ENCODE peak calls at places on chromosomes 4 and X, in nine cellular contexts. P is A549, B is prostate gland, I is IMR-90, E is HCT116, J is testis, U is transverse colon, M is breast epithelium, Z is right lobe of liver. S is an unnamed sample. For H3K9me3, the result is how much of the 10 kb centered on the place peaks cover.

GRCh38 chr4:127631420-127631819 is 1.3 kb upstream of the INTU start:
- DNase-seq in P (no peak), B (no peak), I (peak), E (no peak), J (no peak), U (no peak), M (no peak), Z (no peak), S (no peak)

GRCh38 chr4:101724093-101724492 is 66.4 kb upstream of the BANK1 start:
- DNase-seq in P (no peak), B (no peak), I (no peak), E (no peak), J (no peak), U (no peak), M (no peak), Z (no peak), S (no peak)

GRCh38 chr4:176534566-176534965 is 214.8 kb downstream of the SPCS3 start:
- DNase-seq in P (peak), B (no peak), I (peak), E (no peak), J (no peak), U (no peak), M (no peak), Z (no peak), S (no peak)

GRCh38 chr4:144903953-144904711 is 193.9 kb downstream of the ANAPC10 start:
- DNase-seq in P (no peak), B (no peak), I (no peak), E (peak), J (no peak), U (no peak), M (no peak), Z (no peak), S (no peak)

GRCh38 chr4:25861951-25862410 is 807 bp downstream of the SEL1L3 start:
- DNase-seq in P (peak), B (peak), I (peak), E (no peak), J (peak), U (peak), M (no peak), Z (peak), S (peak)

GRCh38 chr4:39044947-39045734 is 12.9 kb upstream of the TMEM156 start:
- DNase-seq in P (peak), B (no peak), I (no peak), E (no peak), J (peak), U (no peak), M (no peak), Z (no peak), S (peak)

GRCh38 chr4:136803430-136803829 is 728.9 kb downstream of the PCDH18 start:
- DNase-seq in P (no peak), B (no peak), I (no peak), E (no peak), J (no peak), U (no peak), M (no peak), Z (no peak), S (no peak)

GRCh38 chrX:74179499-74179898 is 124.5 kb upstream of the ZCCHC13 start:
- DNase-seq in P (no peak), B (no peak), I (no peak), E (no peak), J (no peak), U (no peak), M (no peak), Z (no peak), S (no peak)

GRCh38 chr4:38170380-38170779 is 210.2 kb downstream of the PTTG2 start:
- DNase-seq in P (no peak), B (no peak), I (no peak), E (no peak), J (no peak), U (no peak), M (no peak), Z (no peak), S (no peak)

GRCh38 chrX:110420771-110421498 is 62.3 kb downstream of the RTL9 start:
- DNase-seq in P (peak), B (no peak), I (peak), E (no peak), J (no peak), U (no peak), M (no peak), Z (no peak), S (no peak)

GRCh38 chr4:151841107-151841506 is 80.3 kb upstream of the GATB start:
- DNase-seq in P (no peak), B (no peak), I (no peak), E (no peak), J (no peak), U (no peak), M (no peak), Z (no peak), S (no peak)

DNA sequence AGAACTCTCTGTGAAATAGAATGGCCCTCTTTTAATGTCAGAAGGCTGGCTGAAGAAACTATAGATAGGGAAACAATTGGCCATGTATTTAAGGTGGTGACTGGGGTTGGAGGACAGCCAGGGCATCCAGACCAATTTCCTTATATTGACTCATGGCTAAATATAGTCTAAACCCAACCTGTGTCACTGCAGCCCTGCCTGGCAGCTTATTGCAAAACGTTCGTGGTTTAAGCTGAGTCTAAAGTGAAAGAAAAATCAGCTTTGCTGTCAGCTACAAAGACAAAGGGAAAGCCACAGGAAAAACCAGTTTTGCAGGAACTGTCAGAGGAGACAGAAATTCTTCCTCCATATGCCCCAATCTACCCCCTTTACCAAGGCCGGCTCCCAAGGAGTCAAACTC is 902.8 kb upstream of the NDST4 start:
- DNase-seq in P (no peak), B (peak), I (peak), E (peak), J (no peak), U (no peak), M (peak), Z (no peak), S (peak)
- H3K9me3 ChIP-seq in P (under half), B (under half), I (under half), E (under half), J (under half), U (under half), M (half or more), Z (under half), S (under half)

GRCh38 chr4:169270810-169271691 is at the start of gene SH3RF1:
- DNase-seq in P (peak), B (peak), I (peak), E (no peak), J (peak), U (peak), M (peak), Z (peak), S (peak)
- TF ChIP-seq POLR2A in P (peak), B (peak), I (peak), E (peak), J (no peak), U (peak), M (peak), Z (peak), S (peak)

DNA sequence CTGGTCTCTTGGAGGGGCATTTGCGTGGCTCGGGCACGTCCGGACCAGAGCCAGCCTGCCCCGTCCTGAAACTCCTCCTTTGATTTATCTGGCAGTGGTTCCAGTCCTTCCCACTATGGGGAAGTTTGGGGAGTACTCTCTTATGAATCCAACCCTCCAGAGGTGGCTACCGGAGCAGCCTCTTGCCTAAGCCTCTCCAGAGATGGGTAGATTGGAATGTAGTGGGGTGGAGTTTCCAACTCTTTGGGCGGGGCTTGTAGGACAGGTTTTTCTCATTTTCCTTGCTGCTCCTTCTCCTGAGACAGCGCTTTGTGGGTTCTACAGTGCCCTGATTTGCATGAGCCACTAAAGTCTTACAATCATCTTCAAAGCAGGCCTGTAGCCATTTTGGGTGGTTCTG is 60.1 kb upstream of the XAGE1B start:
- DNase-seq in P (no peak), B (no peak), I (no peak), E (no peak), J (peak), U (peak), M (peak), Z (no peak), S (no peak)
- H3K9me3 ChIP-seq in P (under half), B (under half), I (under half), E (under half), J (under half), U (under half), M (under half), Z (under half), S (under half)

GRCh38 chrX:118507766-118508165 is 12.2 kb downstream of the DOCK11 start:
- DNase-seq in P (no peak), B (no peak), I (no peak), E (no peak), J (no peak), U (no peak), M (no peak), Z (no peak), S (no peak)

GRCh38 chrX:118508221-118508620 is 12.6 kb downstream of the DOCK11 start:
- DNase-seq in P (no peak), B (no peak), I (no peak), E (no peak), J (no peak), U (no peak), M (no peak), Z (no peak), S (peak)

GRCh38 chrX:118510076-118510475 is 14.5 kb downstream of the DOCK11 start:
- DNase-seq in P (no peak), B (no peak), I (no peak), E (no peak), J (peak), U (peak), M (no peak), Z (no peak), S (no peak)

GRCh38 chrX:118508690-118509089 is 13.1 kb downstream of the DOCK11 start:
- DNase-seq in P (no peak), B (no peak), I (no peak), E (no peak), J (no peak), U (no peak), M (no peak), Z (no peak), S (peak)

GRCh38 chrX:118513120-118513899 is 17.7 kb downstream of the DOCK11 start:
- DNase-seq in P (no peak), B (no peak), I (no peak), E (no peak), J (no peak), U (no peak), M (no peak), Z (peak), S (no peak)
- TF ChIP-seq POLR2A in P (no peak), B (no peak), I (no peak), E (no peak), J (no peak), U (no peak), M (no peak), Z (no peak), S (no peak)

GRCh38 chrX:117092641-117093040 is 629.9 kb upstream of the CT83 start:
- DNase-seq in P (no peak), B (no peak), I (no peak), E (no peak), J (no peak), U (no peak), M (no peak), Z (no peak), S (no peak)
- H3K9me3 ChIP-seq in P (under half), B (under half), I (under half), E (under half), J (under half), U (under half), M (under half), Z (under half), S (under half)

GRCh38 chr4:705278-706082 is at the start of gene PCGF3:
- DNase-seq in P (peak), B (peak), I (peak), E (peak), J (peak), U (peak), M (peak), Z (peak), S (peak)
- TF ChIP-seq POLR2A in P (peak), B (peak), I (peak), E (peak), J (no peak), U (peak), M (no peak), Z (peak), S (no peak)

GRCh38 chrX:143837444-143837843 is 46.4 kb upstream of the UBE2NL start:
- DNase-seq in P (no peak), B (no peak), I (no peak), E (no peak), J (no peak), U (no peak), M (no peak), Z (no peak), S (no peak)
- H3K9me3 ChIP-seq in P (under half), B (under half), I (under half), E (under half), J (under half), U (under half), M (under half), Z (under half), S (under half)

GRCh38 chrX:154545673-154546274 is 872 bp downstream of the G6PD start:
- DNase-seq in P (peak), B (no peak), I (no peak), E (no peak), J (no peak), U (no peak), M (no peak), Z (no peak), S (peak)

GRCh38 chrX:154544885-154545284 is 1.8 kb downstream of the G6PD start:
- DNase-seq in P (no peak), B (no peak), I (no peak), E (no peak), J (no peak), U (no peak), M (no peak), Z (no peak), S (peak)

GRCh38 chrX:154547245-154548027 is at the start of gene IKBKG:
- DNase-seq in P (peak), B (peak), I (peak), E (peak), J (peak), U (peak), M (peak), Z (peak), S (peak)

GRCh38 chrX:154548028-154548316 is 552 bp downstream of the IKBKG start:
- DNase-seq in P (no peak), B (no peak), I (peak), E (no peak), J (no peak), U (no peak), M (no peak), Z (no peak), S (no peak)

DNA sequence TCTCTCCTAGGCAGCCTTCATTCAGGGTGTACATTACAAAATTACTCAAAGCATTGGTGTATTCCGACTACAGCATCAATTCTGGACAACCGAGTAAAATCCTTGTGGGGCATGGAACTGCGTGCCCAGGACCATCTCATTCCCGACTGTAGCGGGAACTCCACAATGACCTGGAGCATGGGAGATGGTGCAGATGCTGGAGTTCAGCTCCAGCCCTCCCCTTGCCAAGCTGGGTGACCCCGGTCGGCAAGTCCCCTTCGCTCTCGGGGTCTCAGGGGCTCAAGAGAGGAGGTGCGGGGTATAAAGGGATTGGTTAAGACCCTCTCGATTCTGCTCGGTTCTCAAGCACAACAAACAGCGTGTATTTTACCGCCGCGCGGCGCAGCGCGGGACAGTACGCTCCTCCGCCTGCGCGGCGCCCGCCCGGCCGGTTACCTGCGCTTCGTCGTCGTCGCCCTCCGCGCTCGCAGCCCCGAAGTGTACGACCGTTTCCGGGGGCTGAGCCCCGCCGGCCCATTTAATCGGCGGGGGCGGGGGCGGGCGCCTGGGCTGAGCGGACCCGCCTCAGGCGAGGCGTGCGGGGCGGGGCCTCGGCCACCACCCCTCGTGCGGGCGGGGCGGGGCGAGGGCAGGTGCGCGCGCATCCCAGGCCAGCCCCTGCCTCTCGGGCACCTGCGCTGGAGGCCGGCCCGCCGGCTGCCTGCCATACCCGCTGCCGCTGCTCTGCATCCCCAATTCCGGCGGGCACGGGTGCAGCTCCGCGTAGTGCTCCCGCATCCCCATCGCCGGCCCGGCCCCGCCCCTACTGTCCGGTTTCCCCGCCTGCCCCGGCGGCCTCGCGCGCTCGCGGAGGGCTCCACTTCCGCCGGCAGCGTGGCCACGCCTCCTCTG is at the start of gene G6PD:
- DNase-seq in P (peak), B (peak), I (peak), E (peak), J (peak), U (peak), M (no peak), Z (no peak), S (peak)
- TF ChIP-seq POLR2A in P (peak), B (peak), I (peak), E (peak), J (no peak), U (no peak), M (no peak), Z (peak), S (no peak)

DNA sequence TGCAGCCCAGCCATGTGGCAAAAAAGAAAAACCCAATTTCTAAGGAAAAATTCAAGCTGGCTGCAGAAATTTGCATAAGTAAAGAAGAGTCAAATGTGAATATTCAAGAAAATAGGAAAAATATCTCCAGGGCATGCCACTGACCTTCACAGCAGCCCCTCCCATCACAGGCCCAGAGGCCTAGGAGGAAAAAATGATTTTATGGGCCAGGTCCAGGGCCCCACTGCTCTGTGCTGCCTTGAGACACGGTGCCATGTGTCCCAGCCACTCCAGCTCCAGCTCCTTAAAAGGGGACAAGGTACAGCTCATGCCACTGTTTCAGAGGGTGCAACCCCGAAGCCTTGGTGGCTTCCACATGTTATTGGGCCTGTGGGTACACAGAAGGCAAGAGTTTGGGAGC is 182.7 kb upstream of the FGF16 start:
- DNase-seq in P (no peak), B (no peak), I (no peak), E (no peak), J (no peak), U (no peak), M (no peak), Z (no peak), S (no peak)
- H3K9me3 ChIP-seq in P (under half), B (under half), I (under half), E (under half), J (under half), U (under half), M (half or more), Z (under half), S (under half)

S was measured in thyroid gland.